ENCODE peak calls at places on chromosomes 5 and 9, in seven cellular contexts. Y is HFF-Myc, V is mammary epithelial cell, G is RWPE1, L is psoas muscle, N is PC-3, I is OCI-LY7. D is an unnamed sample.

GRCh38 chr5:44842491-44843282 is 33.9 kb downstream of the MRPS30 start:
- DNase-seq in N (no peak), Y (no peak), V (no peak), L (no peak), I (no peak), G (no peak), D (no peak)

GRCh38 chr5:21919417-21920022 is 933.6 kb downstream of the CDH12 start:
- DNase-seq in I (peak; percentile 45), Y (peak; percentile 3), G (peak; percentile 57), L (no peak), V (peak; percentile 22), N (peak; percentile 73), D (peak; percentile 27)

GRCh38 chr5:113293068-113293571 is 141.7 kb downstream of the TSSK1B start:
- DNase-seq in I (no peak), V (no peak), N (peak; percentile 15), L (no peak), Y (no peak), G (peak; percentile 41), D (peak; percentile 7)

GRCh38 chr9:93198117-93198838 is 14.3 kb downstream of the WNK2 start:
- DNase-seq in V (no peak), I (peak; percentile 15), G (no peak), N (no peak), Y (no peak), L (peak; percentile 24), D (no peak)

GRCh38 chr5:160508780-160509361 is 87.2 kb downstream of the PTTG1 start:
- DNase-seq in L (no peak), V (peak; percentile 71), Y (peak; percentile 81), I (peak; percentile 80), G (peak; percentile 92), N (peak; percentile 91), D (peak; percentile 64)

GRCh38 chr9:89935791-89936190 is 331.0 kb downstream of the GADD45G start:
- DNase-seq in V (no peak), I (no peak), G (no peak), L (no peak), Y (no peak), N (no peak), D (no peak)

GRCh38 chr5:24535646-24536045 is 109.1 kb downstream of the CDH10 start:
- DNase-seq in L (no peak), N (peak; percentile 36), V (no peak), G (no peak), Y (no peak), I (no peak), D (no peak)

GRCh38 chr5:179166886-179167841 is 107.0 kb downstream of the ZNF354C start:
- DNase-seq in Y (no peak), L (peak; percentile 68), G (peak; percentile 42), N (peak; percentile 38), V (no peak), I (peak; percentile 50), D (peak; percentile 80)

GRCh38 chr5:177972613-177973012 is 23.4 kb downstream of the PROP1 start:
- DNase-seq in V (no peak), Y (no peak), L (no peak), G (no peak), I (no peak), N (no peak), D (no peak)

GRCh38 chr5:38660194-38660668 is 103.8 kb upstream of the LIFR start:
- DNase-seq in N (peak; percentile 98), L (peak; percentile 66), V (no peak), G (peak; percentile 70), Y (no peak), I (no peak), D (peak; percentile 48)

GRCh38 chr9:109166771-109167601 is at the start of gene FRRS1L:
- DNase-seq in L (no peak), N (no peak), Y (no peak), V (no peak), I (no peak), G (peak; percentile 44), D (peak; percentile 71)

GRCh38 chr9:19050637-19051591 is 1.7 kb downstream of the RRAGA start:
- DNase-seq in V (no peak), I (peak; percentile 12), L (no peak), G (peak; percentile 25), Y (no peak), N (peak; percentile 14), D (no peak)

GRCh38 chr5:31942546-31942945 is 231.6 kb downstream of the GOLPH3 start:
- DNase-seq in G (no peak), I (no peak), V (no peak), Y (no peak), N (no peak), L (no peak), D (no peak)

GRCh38 chr5:82359286-82359685 is 81.1 kb upstream of the RPS23 start:
- DNase-seq in I (no peak), V (peak; percentile 36), N (no peak), G (no peak), Y (no peak), L (no peak), D (no peak)

GRCh38 chr9:126388964-126389363 is 62.3 kb downstream of the MVB12B start:
- DNase-seq in V (no peak), N (no peak), L (no peak), G (no peak), Y (no peak), I (no peak), D (no peak)

GRCh38 chr5:78295035-78295961 is 800 bp upstream of the AP3B1 start:
- DNase-seq in L (peak; percentile 60), N (peak; percentile 60), V (peak; percentile 62), I (peak; percentile 54), G (peak; percentile 62), Y (no peak), D (peak; percentile 30)
- TF ChIP-seq CTCF in L (no peak), N (peak; percentile 48), V (peak; percentile 38), I (peak; percentile 69), G (peak; percentile 62), Y (no peak), D (peak; percentile 18)

GRCh38 chr5:153827407-153827806 is 211.3 kb downstream of the FAM114A2 start:
- DNase-seq in L (no peak), I (peak; percentile 39), G (no peak), Y (no peak), N (no peak), V (no peak), D (no peak)
- TF ChIP-seq CTCF in L (no peak), I (peak; percentile 75), G (no peak), Y (peak; percentile 35), N (peak; percentile 21), V (no peak), D (no peak)

DNA sequence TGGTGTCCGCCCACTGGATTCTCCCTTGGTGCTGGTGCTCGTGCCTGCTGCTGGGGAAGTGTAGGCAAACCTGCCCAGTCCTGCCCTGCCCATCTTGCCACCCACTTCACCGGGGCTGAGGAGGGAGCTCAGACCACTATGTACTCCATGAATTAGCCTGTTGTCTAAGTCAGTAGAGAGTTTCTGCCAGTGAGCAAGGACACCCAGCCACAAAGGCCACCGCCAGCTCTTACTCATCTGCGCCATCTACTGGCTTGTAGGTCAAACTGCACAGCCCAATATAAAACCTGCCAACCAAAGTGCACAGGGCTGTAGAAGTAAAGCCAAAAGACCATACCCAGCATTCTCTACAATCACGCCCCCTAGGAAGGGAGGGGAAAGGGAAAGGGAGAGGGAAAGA is 102.3 kb downstream of the GLIS3 start:
- DNase-seq in L (no peak), I (peak; percentile 15), V (peak; percentile 34), Y (no peak), N (peak; percentile 34), G (no peak), D (no peak)
- TF ChIP-seq CTCF in L (no peak), I (peak; percentile 83), V (peak; percentile 69), Y (peak; percentile 51), N (peak; percentile 57), G (peak; percentile 33), D (peak; percentile 23)

GRCh38 chr5:180172447-180173197 is 36.4 kb downstream of the RASGEF1C start:
- DNase-seq in G (no peak), Y (no peak), L (no peak), V (no peak), I (no peak), N (no peak), D (no peak)
- TF ChIP-seq CTCF in G (no peak), Y (no peak), L (no peak), V (no peak), I (no peak), N (no peak), D (no peak)

DNA sequence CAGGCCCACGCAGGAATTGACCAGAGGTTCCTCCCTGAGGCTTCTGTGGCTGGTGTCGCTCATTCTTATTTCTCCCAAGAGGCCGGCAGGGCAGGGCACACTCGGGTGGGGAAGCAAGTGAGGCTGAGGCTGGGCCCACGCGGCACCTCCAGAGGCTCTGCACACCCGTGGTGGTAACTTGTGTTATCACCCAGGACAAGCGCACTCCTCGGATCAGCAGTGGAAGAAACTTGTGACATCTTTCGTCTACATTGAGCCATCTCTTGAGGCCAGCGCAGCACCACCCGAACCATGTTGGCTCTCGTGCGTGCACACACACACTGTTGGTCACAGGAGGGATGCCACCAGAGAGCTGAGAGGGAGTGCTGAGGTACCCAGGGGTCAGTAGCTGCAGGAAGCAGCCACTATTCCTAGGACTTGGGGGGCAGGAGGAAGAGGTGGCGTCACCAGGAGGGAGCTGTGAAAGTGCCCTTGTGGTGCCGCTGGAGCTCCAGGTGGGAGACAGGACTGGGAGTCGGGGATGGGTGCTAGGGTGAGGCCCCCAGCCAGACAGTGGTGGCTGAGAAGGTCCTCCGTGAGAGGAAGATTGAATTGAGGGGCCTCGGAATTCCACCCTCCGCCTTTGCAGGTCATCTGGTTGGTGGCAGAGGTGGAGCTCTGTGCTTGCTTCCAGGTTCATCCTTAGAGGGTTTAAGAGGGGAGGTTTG is 6.4 kb downstream of the NDUFS6 start:
- DNase-seq in Y (no peak), V (no peak), G (no peak), L (no peak), I (no peak), N (no peak), D (no peak)
- TF ChIP-seq CTCF in Y (no peak), V (no peak), G (no peak), L (no peak), I (no peak), N (no peak), D (no peak)

GRCh38 chr5:142396436-142396835 is 71.6 kb upstream of the SPRY4 start:
- DNase-seq in V (no peak), I (no peak), L (no peak), Y (no peak), G (no peak), N (no peak), D (no peak)

GRCh38 chr5:142397178-142397577 is 72.4 kb upstream of the SPRY4 start:
- DNase-seq in L (no peak), I (no peak), Y (no peak), V (no peak), G (no peak), N (no peak), D (no peak)

GRCh38 chr5:142399899-142400298 is 75.1 kb upstream of the SPRY4 start:
- DNase-seq in Y (no peak), L (no peak), V (peak; percentile 11), N (peak; percentile 6), G (no peak), I (no peak), D (no peak)

GRCh38 chr5:142395334-142395733 is 70.5 kb upstream of the SPRY4 start:
- DNase-seq in I (no peak), G (no peak), V (no peak), L (no peak), N (no peak), Y (no peak), D (no peak)

GRCh38 chr5:142398719-142399034 is 73.9 kb upstream of the SPRY4 start:
- DNase-seq in G (no peak), Y (no peak), I (no peak), V (no peak), L (no peak), N (no peak), D (no peak)
- TF ChIP-seq CTCF in G (no peak), Y (no peak), I (no peak), V (no peak), L (no peak), N (no peak), D (no peak)